ENCODE peak calls at places on chromosomes 1 and 21, in seven cellular contexts. One of them, this sample, is unnamed.

GRCh38 chr1:37262439-37263170 is 211.8 kb upstream of the ZC3H12A start:
- DNase-seq in ACHN: no peak
- DNase-seq in central memory CD8-positive, alpha-beta T cell: no peak
- DNase-seq in esophagus squamous epithelium: no peak
- DNase-seq in NCI-H1092: no peak
- DNase-seq in cardiac fibroblast: no peak
- DNase-seq in fibroblast of the conjunctiva: no peak
- DNase-seq in this sample: no peak

GRCh38 chr1:29120367-29120766 is 3.3 kb downstream of the TMEM200B start:
- DNase-seq in ACHN: no peak
- DNase-seq in central memory CD8-positive, alpha-beta T cell: no peak
- DNase-seq in esophagus squamous epithelium: no peak
- DNase-seq in NCI-H1092: no peak
- DNase-seq in cardiac fibroblast: no peak
- DNase-seq in fibroblast of the conjunctiva: no peak
- DNase-seq in this sample: no peak

GRCh38 chr1:26166719-26167281 is 2.0 kb downstream of the C1orf232 start:
- DNase-seq in ACHN: no peak
- DNase-seq in central memory CD8-positive, alpha-beta T cell: no peak
- DNase-seq in esophagus squamous epithelium: no peak
- DNase-seq in NCI-H1092: no peak
- DNase-seq in cardiac fibroblast: no peak
- DNase-seq in fibroblast of the conjunctiva: no peak
- DNase-seq in this sample: no peak

GRCh38 chr1:174940776-174941175 is 59.0 kb upstream of the CACYBP start:
- DNase-seq in ACHN: no peak
- DNase-seq in central memory CD8-positive, alpha-beta T cell: no peak
- DNase-seq in esophagus squamous epithelium: no peak
- DNase-seq in NCI-H1092: no peak
- DNase-seq in cardiac fibroblast: no peak
- DNase-seq in fibroblast of the conjunctiva: no peak
- DNase-seq in this sample: no peak

GRCh38 chr1:4083171-4084052 is 183.3 kb upstream of the C1orf174 start:
- DNase-seq in ACHN: no peak
- DNase-seq in central memory CD8-positive, alpha-beta T cell: no peak
- DNase-seq in esophagus squamous epithelium: no peak
- DNase-seq in NCI-H1092: no peak
- DNase-seq in cardiac fibroblast: no peak
- DNase-seq in fibroblast of the conjunctiva: no peak
- DNase-seq in this sample: no peak

GRCh38 chr1:21258331-21259134 is 31.7 kb downstream of the ECE1 start:
- DNase-seq in ACHN: no peak
- DNase-seq in central memory CD8-positive, alpha-beta T cell: no peak
- DNase-seq in esophagus squamous epithelium: no peak
- DNase-seq in NCI-H1092: no peak
- DNase-seq in cardiac fibroblast: no peak
- DNase-seq in fibroblast of the conjunctiva: no peak
- DNase-seq in this sample: no peak

GRCh38 chr1:30461640-30462039 is 261.7 kb downstream of the MATN1 start:
- DNase-seq in ACHN: no peak
- DNase-seq in central memory CD8-positive, alpha-beta T cell: no peak
- DNase-seq in esophagus squamous epithelium: no peak
- DNase-seq in NCI-H1092: no peak
- DNase-seq in cardiac fibroblast: no peak
- DNase-seq in fibroblast of the conjunctiva: no peak
- DNase-seq in this sample: no peak

GRCh38 chr1:186948542-186948941 is 119.8 kb downstream of the PLA2G4A start:
- DNase-seq in ACHN: no peak
- DNase-seq in central memory CD8-positive, alpha-beta T cell: no peak
- DNase-seq in esophagus squamous epithelium: no peak
- DNase-seq in NCI-H1092: no peak
- DNase-seq in cardiac fibroblast: peak; percentile 38
- DNase-seq in fibroblast of the conjunctiva: no peak
- DNase-seq in this sample: no peak

GRCh38 chr21:42593007-42593814 is 60.2 kb upstream of the PDE9A start:
- DNase-seq in ACHN: peak; percentile 45
- DNase-seq in central memory CD8-positive, alpha-beta T cell: no peak
- DNase-seq in esophagus squamous epithelium: no peak
- DNase-seq in NCI-H1092: peak; percentile 70
- DNase-seq in cardiac fibroblast: peak; percentile 66
- DNase-seq in fibroblast of the conjunctiva: peak; percentile 26
- DNase-seq in this sample: peak; percentile 13

GRCh38 chr1:147473735-147474049 is 67.6 kb upstream of the BCL9 start:
- DNase-seq in ACHN: no peak
- DNase-seq in central memory CD8-positive, alpha-beta T cell: no peak
- DNase-seq in esophagus squamous epithelium: no peak
- DNase-seq in NCI-H1092: no peak
- DNase-seq in cardiac fibroblast: no peak
- DNase-seq in fibroblast of the conjunctiva: no peak
- DNase-seq in this sample: no peak

GRCh38 chr1:172938676-172939075 is 112.1 kb downstream of the TNFSF18 start:
- DNase-seq in ACHN: no peak
- DNase-seq in central memory CD8-positive, alpha-beta T cell: no peak
- DNase-seq in esophagus squamous epithelium: no peak
- DNase-seq in NCI-H1092: no peak
- DNase-seq in cardiac fibroblast: peak; percentile 72
- DNase-seq in fibroblast of the conjunctiva: peak; percentile 40
- DNase-seq in this sample: peak; percentile 41

GRCh38 chr1:67404212-67404620 is 26.0 kb downstream of the SERBP1 start:
- DNase-seq in ACHN: no peak
- DNase-seq in central memory CD8-positive, alpha-beta T cell: no peak
- DNase-seq in esophagus squamous epithelium: no peak
- DNase-seq in NCI-H1092: no peak
- DNase-seq in cardiac fibroblast: no peak
- DNase-seq in fibroblast of the conjunctiva: no peak
- DNase-seq in this sample: peak; percentile 38

GRCh38 chr1:231359113-231359512 is 21.0 kb downstream of the SPRTN start:
- DNase-seq in ACHN: no peak
- DNase-seq in central memory CD8-positive, alpha-beta T cell: no peak
- DNase-seq in esophagus squamous epithelium: no peak
- DNase-seq in NCI-H1092: no peak
- DNase-seq in cardiac fibroblast: peak; percentile 93
- DNase-seq in fibroblast of the conjunctiva: peak; percentile 77
- DNase-seq in this sample: peak; percentile 90

GRCh38 chr1:84603223-84603622 is 29.0 kb upstream of the CTBS start:
- DNase-seq in ACHN: no peak
- DNase-seq in central memory CD8-positive, alpha-beta T cell: no peak
- DNase-seq in esophagus squamous epithelium: no peak
- DNase-seq in NCI-H1092: no peak
- DNase-seq in cardiac fibroblast: peak; percentile 77
- DNase-seq in fibroblast of the conjunctiva: no peak
- DNase-seq in this sample: peak; percentile 50

GRCh38 chr1:237041795-237042466 is at the start of gene RYR2:
- DNase-seq in ACHN: no peak
- DNase-seq in central memory CD8-positive, alpha-beta T cell: no peak
- DNase-seq in esophagus squamous epithelium: no peak
- DNase-seq in NCI-H1092: peak; percentile 34
- DNase-seq in cardiac fibroblast: peak; percentile 32
- DNase-seq in fibroblast of the conjunctiva: no peak
- DNase-seq in this sample: no peak

GRCh38 chr1:21909787-21910503 is 27.2 kb downstream of the HSPG2 start:
- DNase-seq in ACHN: no peak
- DNase-seq in central memory CD8-positive, alpha-beta T cell: no peak
- DNase-seq in esophagus squamous epithelium: no peak
- DNase-seq in NCI-H1092: no peak
- DNase-seq in cardiac fibroblast: peak; percentile 85
- DNase-seq in fibroblast of the conjunctiva: no peak
- DNase-seq in this sample: peak; percentile 81

GRCh38 chr1:78840447-78841251 is 165.9 kb downstream of the ADGRL4 start:
- DNase-seq in ACHN: no peak
- DNase-seq in central memory CD8-positive, alpha-beta T cell: no peak
- DNase-seq in esophagus squamous epithelium: no peak
- DNase-seq in NCI-H1092: no peak
- DNase-seq in cardiac fibroblast: peak; percentile 84
- DNase-seq in fibroblast of the conjunctiva: peak; percentile 82
- DNase-seq in this sample: peak; percentile 88